ENCODE peak calls at places on chromosomes 6 and 20, in ten cellular contexts. S is breast epithelium, U is RWPE1, H is neural crest cell, B is GM13976, Y is foreskin keratinocyte, Q is heart right ventricle, F is astrocyte of the spinal cord, O is choroid plexus epithelial cell, L is cardiac fibroblast. C is an unnamed sample.

GRCh38 chr6:166068768-166069167 is 98.9 kb downstream of the TBXT start:
- DNase-seq in S (no peak), U (no peak), H (no peak), B (no peak), Y (no peak), Q (no peak), F (no peak), O (no peak), L (no peak), C (no peak)

GRCh38 chr6:167851349-167851952 is 24.7 kb downstream of the AFDN start:
- DNase-seq in S (no peak), U (no peak), H (no peak), B (no peak), Y (no peak), Q (no peak), F (no peak), O (no peak), L (no peak), C (no peak)

GRCh38 chr20:53238121-53238660 is 266.0 kb downstream of the TSHZ2 start:
- DNase-seq in S (no peak), U (no peak), H (no peak), B (no peak), Y (no peak), Q (no peak), F (no peak), O (no peak), L (no peak), C (no peak)

GRCh38 chr20:41567615-41568014 is 50.6 kb downstream of the CHD6 start:
- DNase-seq in S (no peak), U (no peak), H (no peak), B (no peak), Y (no peak), Q (no peak), F (no peak), O (no peak), L (no peak), C (no peak)

GRCh38 chr6:142786476-142786875 is 158.5 kb downstream of the HIVEP2 start:
- DNase-seq in S (no peak), U (no peak), H (no peak), B (no peak), Y (peak), Q (no peak), F (no peak), O (no peak), L (peak), C (no peak)

GRCh38 chr20:58891686-58892125 is 39.2 kb downstream of the GNAS start:
- DNase-seq in S (no peak), U (no peak), H (peak), B (peak), Y (no peak), Q (no peak), F (no peak), O (peak), L (peak), C (peak)

GRCh38 chr6:15400572-15401004 is 154.7 kb downstream of the JARID2 start:
- DNase-seq in S (no peak), U (no peak), H (peak), B (peak), Y (no peak), Q (peak), F (peak), O (peak), L (peak), C (no peak)

GRCh38 chr6:30500421-30501069 is 11.2 kb downstream of the HLA-E start:
- DNase-seq in S (no peak), U (no peak), H (no peak), B (peak), Y (peak), Q (peak), F (peak), O (peak), L (peak), C (no peak)

GRCh38 chr6:73079611-73079955 is 145.7 kb downstream of the KHDC1L start:
- DNase-seq in S (no peak), U (peak), H (no peak), B (no peak), Y (peak), Q (no peak), F (peak), O (peak), L (peak), C (no peak)

GRCh38 chr6:41027251-41027650 is 11.8 kb downstream of the UNC5CL start:
- DNase-seq in S (no peak), U (no peak), H (no peak), B (no peak), Y (no peak), Q (no peak), F (no peak), O (no peak), L (no peak), C (no peak)

GRCh38 chr6:4129446-4129845 is 5.9 kb downstream of the ECI2 start:
- DNase-seq in S (no peak), U (no peak), H (no peak), B (no peak), Y (no peak), Q (no peak), F (no peak), O (no peak), L (no peak), C (no peak)

GRCh38 chr6:170443151-170443662 is 109.9 kb downstream of the PSMB1 start:
- DNase-seq in S (no peak), U (no peak), H (no peak), B (no peak), Y (no peak), Q (peak), F (no peak), O (no peak), L (no peak), C (no peak)

GRCh38 chr20:35568645-35569044 is 26.8 kb downstream of the ERGIC3 start:
- DNase-seq in S (no peak), U (peak), H (no peak), B (no peak), Y (no peak), Q (no peak), F (no peak), O (no peak), L (no peak), C (no peak)

GRCh38 chr6:4567141-4567540 is 209.1 kb upstream of the CDYL start:
- DNase-seq in S (no peak), U (peak), H (no peak), B (no peak), Y (peak), Q (no peak), F (peak), O (peak), L (peak), C (no peak)

GRCh38 chr6:102641426-102641825 is 1247.9 kb downstream of the GRIK2 start:
- DNase-seq in S (no peak), U (no peak), H (no peak), B (no peak), Y (peak), Q (no peak), F (no peak), O (no peak), L (no peak), C (no peak)

GRCh38 chr6:35017461-35018183 is 123.5 kb downstream of the TCP11 start:
- DNase-seq in S (no peak), U (no peak), H (no peak), B (no peak), Y (no peak), Q (peak), F (peak), O (peak), L (peak), C (no peak)

GRCh38 chr6:32046450-32047083 is 8.4 kb downstream of the CYP21A2 start:
- DNase-seq in S (no peak), U (no peak), H (no peak), B (no peak), Y (no peak), Q (peak), F (peak), O (peak), L (peak), C (no peak)

GRCh38 chr20:6765469-6766058 is 1.9 kb upstream of the BMP2 start:
- DNase-seq in S (no peak), U (peak), H (peak), B (peak), Y (peak), Q (no peak), F (peak), O (peak), L (peak), C (peak)

GRCh38 chr20:40604416-40604815 is 84.6 kb downstream of the MAFB start:
- DNase-seq in S (no peak), U (no peak), H (no peak), B (no peak), Y (peak), Q (no peak), F (no peak), O (no peak), L (no peak), C (no peak)

GRCh38 chr6:154605207-154605877 is 94.9 kb upstream of the CNKSR3 start:
- DNase-seq in S (no peak), U (no peak), H (no peak), B (peak), Y (no peak), Q (no peak), F (peak), O (no peak), L (no peak), C (peak)

GRCh38 chr20:37755665-37756064 is 61.8 kb downstream of the CTNNBL1 start:
- DNase-seq in S (no peak), U (no peak), H (no peak), B (no peak), Y (no peak), Q (no peak), F (no peak), O (peak), L (no peak), C (no peak)

GRCh38 chr6:108673602-108674001 is 112.9 kb downstream of the FOXO3 start:
- DNase-seq in S (no peak), U (peak), H (no peak), B (peak), Y (peak), Q (no peak), F (no peak), O (no peak), L (peak), C (no peak)

GRCh38 chr6:74347161-74347560 is 651.2 kb downstream of the CD109 start:
- DNase-seq in S (no peak), U (no peak), H (no peak), B (no peak), Y (no peak), Q (no peak), F (no peak), O (no peak), L (no peak), C (no peak)

GRCh38 chr20:5675103-5676091 is 74.8 kb upstream of the SHLD1 start:
- DNase-seq in S (no peak), U (no peak), H (no peak), B (no peak), Y (no peak), Q (no peak), F (no peak), O (peak), L (no peak), C (no peak)

GRCh38 chr20:33602826-33603590 is 59.1 kb upstream of the C20orf144 start:
- DNase-seq in S (no peak), U (no peak), H (no peak), B (no peak), Y (peak), Q (no peak), F (no peak), O (peak), L (peak), C (peak)

GRCh38 chr6:122068291-122068769 is 331.1 kb upstream of the HSF2 start:
- DNase-seq in S (no peak), U (no peak), H (no peak), B (no peak), Y (no peak), Q (no peak), F (no peak), O (peak), L (no peak), C (no peak)

GRCh38 chr20:60497298-60497697 is 539.1 kb downstream of the CDH26 start:
- DNase-seq in S (no peak), U (no peak), H (no peak), B (no peak), Y (peak), Q (no peak), F (no peak), O (no peak), L (no peak), C (no peak)

GRCh38 chr6:147170269-147170668 is 33.9 kb upstream of the STXBP5 start:
- DNase-seq in S (no peak), U (peak), H (no peak), B (no peak), Y (peak), Q (no peak), F (peak), O (peak), L (peak), C (no peak)

GRCh38 chr6:45929421-45930361 is 86.0 kb downstream of the CLIC5 start:
- DNase-seq in S (no peak), U (no peak), H (no peak), B (no peak), Y (no peak), Q (no peak), F (no peak), O (no peak), L (no peak), C (no peak)

GRCh38 chr20:38184098-38184497 is 19.0 kb upstream of the TGM2 start:
- DNase-seq in S (no peak), U (peak), H (no peak), B (no peak), Y (peak), Q (no peak), F (no peak), O (no peak), L (no peak), C (no peak)

GRCh38 chr20:1473821-1474220 is 7.2 kb upstream of the NSFL1C start:
- DNase-seq in S (no peak), U (no peak), H (no peak), B (no peak), Y (no peak), Q (no peak), F (no peak), O (no peak), L (no peak), C (no peak)

GRCh38 chr6:149082320-149082719 is 235.2 kb upstream of the TAB2 start:
- DNase-seq in S (peak), U (peak), H (peak), B (peak), Y (peak), Q (peak), F (peak), O (peak), L (peak), C (peak)

GRCh38 chr6:36245572-36246031 is 24.3 kb upstream of the PNPLA1 start:
- DNase-seq in S (no peak), U (no peak), H (no peak), B (no peak), Y (no peak), Q (no peak), F (no peak), O (no peak), L (no peak), C (no peak)

GRCh38 chr6:115782612-115783011 is 278.1 kb downstream of the FRK start:
- DNase-seq in S (no peak), U (no peak), H (no peak), B (no peak), Y (no peak), Q (no peak), F (no peak), O (no peak), L (no peak), C (no peak)
- TF ChIP-seq CTCF in S (no peak), U (no peak), H (no peak), B (no peak), Y (no peak), Q (no peak), F (no peak), O (no peak), L (no peak), C (no peak)

DNA sequence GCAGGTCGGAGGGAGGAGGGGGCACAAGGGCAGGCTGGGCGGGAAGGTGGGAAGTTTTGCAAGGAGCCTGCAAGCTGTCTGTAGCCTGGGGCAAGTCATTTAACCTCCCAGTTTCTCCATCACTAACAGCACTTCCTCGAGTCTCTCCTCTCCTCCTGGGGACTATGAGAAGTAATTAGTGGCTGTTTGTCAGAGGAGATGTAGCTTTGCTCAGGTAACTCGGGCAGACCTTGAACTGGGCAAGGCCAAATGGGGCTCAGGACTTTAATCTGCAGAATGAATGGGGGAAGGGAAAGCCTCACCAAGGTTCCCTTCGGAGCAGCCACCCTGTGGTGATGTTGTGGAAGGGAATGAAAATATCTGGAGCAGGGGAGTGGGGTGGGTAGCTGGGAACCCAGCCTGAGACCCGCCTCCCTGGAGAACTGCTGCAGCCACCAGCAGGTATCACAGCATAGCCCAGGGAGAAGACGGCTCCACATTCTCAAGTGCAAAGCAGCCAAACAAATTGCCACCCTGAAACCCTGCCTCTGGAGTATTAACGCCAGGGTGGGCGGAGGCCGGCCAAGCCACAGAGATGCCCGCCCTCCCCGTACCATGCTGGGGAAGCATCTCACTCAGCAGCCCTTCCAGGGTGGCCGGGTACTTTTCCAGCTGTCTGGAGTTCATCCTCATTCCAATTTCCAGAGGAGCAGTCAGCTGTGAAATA is 6.1 kb upstream of the LEMD2 start:
- DNase-seq in S (no peak), U (no peak), H (no peak), B (no peak), Y (no peak), Q (no peak), F (no peak), O (no peak), L (no peak), C (no peak)
- TF ChIP-seq CTCF in S (no peak), U (no peak), H (no peak), B (no peak), Y (no peak), Q (no peak), F (no peak), O (peak), L (no peak), C (no peak)

DNA sequence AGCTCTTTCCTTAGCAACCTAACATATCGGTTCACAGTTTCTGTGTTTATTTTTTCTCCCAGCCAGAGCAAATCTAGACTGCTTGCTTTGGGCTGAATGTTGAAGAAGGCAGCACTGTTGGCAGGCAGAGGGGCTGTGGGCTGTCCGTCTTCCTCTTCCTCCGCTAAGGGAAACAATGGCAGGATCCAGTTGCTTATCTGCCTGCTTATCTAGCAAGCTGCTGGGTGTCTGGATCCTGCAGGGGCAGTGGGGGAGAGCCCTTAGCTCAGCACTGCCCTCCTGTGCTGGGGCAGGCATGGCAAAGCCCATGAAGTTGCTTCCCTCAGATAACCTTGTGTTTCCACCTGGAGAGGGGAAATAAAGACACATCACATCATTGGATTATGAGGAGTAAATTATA is 92.7 kb upstream of the CD93 start:
- DNase-seq in S (no peak), U (no peak), H (no peak), B (no peak), Y (no peak), Q (peak), F (peak), O (peak), L (no peak), C (no peak)
- TF ChIP-seq CTCF in S (no peak), U (no peak), H (no peak), B (no peak), Y (peak), Q (peak), F (no peak), O (peak), L (no peak), C (no peak)

DNA sequence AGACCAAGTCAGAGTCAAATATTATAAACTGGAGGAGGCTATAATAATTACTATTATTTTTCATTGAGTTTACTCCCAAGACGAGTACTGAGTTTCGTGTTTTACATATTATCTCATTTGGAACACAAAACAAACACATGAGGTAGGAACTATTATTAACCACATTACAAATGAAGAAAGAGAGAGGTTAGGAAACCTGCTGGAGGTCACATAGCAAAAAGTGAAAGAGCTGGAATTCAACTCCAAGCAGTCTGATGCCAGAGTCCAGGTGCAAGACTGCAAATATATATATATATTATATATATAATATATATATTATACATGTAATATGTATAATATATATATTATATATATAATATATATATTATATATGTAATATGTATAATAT is 7.3 kb downstream of the RNF24 start:
- DNase-seq in S (no peak), U (no peak), H (no peak), B (no peak), Y (no peak), Q (no peak), F (no peak), O (no peak), L (no peak), C (no peak)
- TF ChIP-seq CTCF in S (no peak), U (no peak), H (no peak), B (no peak), Y (no peak), Q (no peak), F (no peak), O (no peak), L (no peak), C (no peak)

GRCh38 chr6:85450578-85450884 is 648 bp downstream of the NT5E start:
- DNase-seq in S (no peak), U (no peak), H (no peak), B (peak), Y (no peak), Q (no peak), F (no peak), O (peak), L (peak), C (peak)
- TF ChIP-seq CTCF in S (no peak), U (no peak), H (no peak), B (no peak), Y (peak), Q (no peak), F (no peak), O (peak), L (peak), C (no peak)

GRCh38 chr20:50569864-50570836 is 60.0 kb downstream of the PTPN1 start:
- DNase-seq in S (no peak), U (no peak), H (no peak), B (peak), Y (no peak), Q (no peak), F (peak), O (peak), L (peak), C (peak)
- TF ChIP-seq CTCF in S (no peak), U (no peak), H (no peak), B (peak), Y (peak), Q (no peak), F (peak), O (peak), L (peak), C (peak)

GRCh38 chr20:31496761-31497295 is 17.4 kb upstream of the HM13 start:
- DNase-seq in S (peak), U (no peak), H (no peak), B (no peak), Y (no peak), Q (peak), F (no peak), O (no peak), L (peak), C (no peak)

GRCh38 chr20:31489152-31489551 is 14.1 kb downstream of the REM1 start:
- DNase-seq in S (no peak), U (no peak), H (no peak), B (no peak), Y (no peak), Q (no peak), F (no peak), O (no peak), L (no peak), C (no peak)

GRCh38 chr20:31497838-31498540 is 16.3 kb upstream of the HM13 start:
- DNase-seq in S (no peak), U (no peak), H (no peak), B (no peak), Y (no peak), Q (peak), F (no peak), O (no peak), L (peak), C (no peak)

GRCh38 chr20:31490752-31491151 is 15.7 kb downstream of the REM1 start:
- DNase-seq in S (no peak), U (no peak), H (no peak), B (no peak), Y (no peak), Q (no peak), F (no peak), O (no peak), L (no peak), C (no peak)

DNA sequence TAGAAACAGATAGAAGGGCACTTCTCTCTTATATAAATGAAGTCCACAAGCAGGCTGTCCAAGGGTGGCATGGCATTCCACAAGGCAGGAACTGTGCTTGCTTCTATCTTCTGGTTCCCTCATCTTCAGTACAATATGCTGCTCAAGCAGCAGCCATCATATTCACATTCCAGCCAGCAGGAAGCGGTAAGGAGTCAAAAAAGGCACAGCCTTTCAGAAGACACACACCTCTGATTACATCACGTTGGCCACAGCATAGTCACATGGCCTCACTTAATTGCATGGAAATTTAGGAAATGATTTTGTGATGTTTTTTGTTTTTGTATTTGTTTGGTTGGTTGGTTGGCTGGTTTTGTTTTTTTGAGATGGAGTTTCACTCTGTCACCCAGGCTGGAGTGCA is 19.0 kb downstream of the REM1 start:
- DNase-seq in S (no peak), U (peak), H (peak), B (no peak), Y (peak), Q (no peak), F (no peak), O (peak), L (peak), C (no peak)
- TF ChIP-seq CTCF in S (no peak), U (no peak), H (peak), B (no peak), Y (peak), Q (no peak), F (peak), O (peak), L (peak), C (no peak)

GRCh38 chr6:47352169-47352568 is 42.5 kb upstream of the TNFRSF21 start:
- DNase-seq in S (no peak), U (no peak), H (no peak), B (no peak), Y (no peak), Q (no peak), F (no peak), O (peak), L (peak), C (no peak)
- TF ChIP-seq CTCF in S (no peak), U (no peak), H (peak), B (no peak), Y (peak), Q (no peak), F (peak), O (peak), L (no peak), C (no peak)

C was measured in GM20000.